ENCODE peak calls at places on chromosomes 12 and 14, in ten cellular contexts. One of them, this sample, is unnamed.

GRCh38 chr14:102020058-102020971 is 55.9 kb downstream of the DYNC1H1 start:
- DNase-seq in effector memory CD4-positive, alpha-beta T cell: no peak
- DNase-seq in foreskin fibroblast: peak
- DNase-seq in RWPE1: no peak
- DNase-seq in A172: peak
- DNase-seq in body of pancreas: no peak
- DNase-seq in NCI-H1694: no peak
- DNase-seq in NCI-H2081: no peak
- DNase-seq in nephron progenitor cell: no peak
- DNase-seq in OCI-M1: no peak
- DNase-seq in this sample: no peak

GRCh38 chr12:122743895-122744525 is 8.6 kb upstream of the DENR start:
- DNase-seq in foreskin fibroblast: no peak
- DNase-seq in body of pancreas: no peak
- DNase-seq in nephron progenitor cell: no peak
- DNase-seq in A172: no peak
- DNase-seq in effector memory CD4-positive, alpha-beta T cell: no peak
- DNase-seq in OCI-M1: no peak
- DNase-seq in RWPE1: no peak
- DNase-seq in NCI-H1694: no peak
- DNase-seq in NCI-H2081: no peak
- DNase-seq in this sample: no peak

GRCh38 chr12:100758083-100758482 is 36.5 kb upstream of the ANO4 start:
- DNase-seq in OCI-M1: no peak
- DNase-seq in A172: no peak
- DNase-seq in NCI-H2081: no peak
- DNase-seq in RWPE1: no peak
- DNase-seq in foreskin fibroblast: no peak
- DNase-seq in body of pancreas: no peak
- DNase-seq in nephron progenitor cell: no peak
- DNase-seq in effector memory CD4-positive, alpha-beta T cell: no peak
- DNase-seq in NCI-H1694: peak
- DNase-seq in this sample: no peak

GRCh38 chr14:47675489-47676300 is at the start of gene MDGA2:
- DNase-seq in nephron progenitor cell: peak
- DNase-seq in NCI-H2081: peak
- DNase-seq in body of pancreas: no peak
- DNase-seq in RWPE1: peak
- DNase-seq in NCI-H1694: no peak
- DNase-seq in OCI-M1: no peak
- DNase-seq in effector memory CD4-positive, alpha-beta T cell: no peak
- DNase-seq in A172: no peak
- DNase-seq in foreskin fibroblast: no peak
- DNase-seq in this sample: no peak

GRCh38 chr12:93275589-93275988 is 102.1 kb upstream of the NUDT4 start:
- DNase-seq in NCI-H1694: no peak
- DNase-seq in RWPE1: no peak
- DNase-seq in A172: no peak
- DNase-seq in OCI-M1: no peak
- DNase-seq in effector memory CD4-positive, alpha-beta T cell: no peak
- DNase-seq in foreskin fibroblast: no peak
- DNase-seq in body of pancreas: no peak
- DNase-seq in nephron progenitor cell: no peak
- DNase-seq in NCI-H2081: no peak
- DNase-seq in this sample: no peak

GRCh38 chr12:113002676-113003075 is 24.4 kb downstream of the OAS2 start:
- DNase-seq in RWPE1: no peak
- DNase-seq in effector memory CD4-positive, alpha-beta T cell: no peak
- DNase-seq in OCI-M1: no peak
- DNase-seq in body of pancreas: no peak
- DNase-seq in nephron progenitor cell: no peak
- DNase-seq in NCI-H1694: no peak
- DNase-seq in NCI-H2081: no peak
- DNase-seq in foreskin fibroblast: no peak
- DNase-seq in A172: no peak
- DNase-seq in this sample: no peak

GRCh38 chr12:48601013-48601756 is 31.3 kb upstream of the LALBA start:
- DNase-seq in nephron progenitor cell: no peak
- DNase-seq in NCI-H2081: no peak
- DNase-seq in foreskin fibroblast: peak
- DNase-seq in OCI-M1: peak
- DNase-seq in A172: no peak
- DNase-seq in RWPE1: no peak
- DNase-seq in effector memory CD4-positive, alpha-beta T cell: no peak
- DNase-seq in body of pancreas: no peak
- DNase-seq in NCI-H1694: no peak
- DNase-seq in this sample: no peak

GRCh38 chr12:40325349-40325960 is 100.7 kb downstream of the LRRK2 start:
- DNase-seq in foreskin fibroblast: peak
- DNase-seq in NCI-H1694: peak
- DNase-seq in effector memory CD4-positive, alpha-beta T cell: no peak
- DNase-seq in NCI-H2081: peak
- DNase-seq in nephron progenitor cell: no peak
- DNase-seq in A172: peak
- DNase-seq in body of pancreas: no peak
- DNase-seq in RWPE1: peak
- DNase-seq in OCI-M1: peak
- DNase-seq in this sample: peak

GRCh38 chr14:83826838-83827237 is 1703.1 kb upstream of the FLRT2 start:
- DNase-seq in effector memory CD4-positive, alpha-beta T cell: no peak
- DNase-seq in RWPE1: no peak
- DNase-seq in foreskin fibroblast: peak
- DNase-seq in OCI-M1: peak
- DNase-seq in A172: peak
- DNase-seq in nephron progenitor cell: no peak
- DNase-seq in NCI-H2081: no peak
- DNase-seq in body of pancreas: no peak
- DNase-seq in NCI-H1694: no peak
- DNase-seq in this sample: no peak

GRCh38 chr12:45893240-45893639 is 97.1 kb downstream of the SCAF11 start:
- DNase-seq in NCI-H1694: no peak
- DNase-seq in body of pancreas: no peak
- DNase-seq in effector memory CD4-positive, alpha-beta T cell: no peak
- DNase-seq in NCI-H2081: no peak
- DNase-seq in A172: no peak
- DNase-seq in OCI-M1: no peak
- DNase-seq in RWPE1: no peak
- DNase-seq in foreskin fibroblast: no peak
- DNase-seq in nephron progenitor cell: no peak
- DNase-seq in this sample: no peak

GRCh38 chr12:21852251-21852650 is 77.7 kb upstream of the KCNJ8 start:
- DNase-seq in body of pancreas: no peak
- DNase-seq in A172: peak
- DNase-seq in NCI-H2081: no peak
- DNase-seq in NCI-H1694: no peak
- DNase-seq in OCI-M1: no peak
- DNase-seq in nephron progenitor cell: no peak
- DNase-seq in RWPE1: no peak
- DNase-seq in effector memory CD4-positive, alpha-beta T cell: no peak
- DNase-seq in foreskin fibroblast: peak
- DNase-seq in this sample: no peak

GRCh38 chr12:19515179-19515578 is 75.9 kb downstream of the AEBP2 start:
- DNase-seq in nephron progenitor cell: no peak
- DNase-seq in body of pancreas: no peak
- DNase-seq in OCI-M1: no peak
- DNase-seq in NCI-H1694: no peak
- DNase-seq in effector memory CD4-positive, alpha-beta T cell: no peak
- DNase-seq in RWPE1: no peak
- DNase-seq in foreskin fibroblast: no peak
- DNase-seq in NCI-H2081: no peak
- DNase-seq in A172: no peak
- DNase-seq in this sample: no peak

GRCh38 chr12:44076892-44077291 is 241.0 kb downstream of the TMEM117 start:
- DNase-seq in effector memory CD4-positive, alpha-beta T cell: no peak
- DNase-seq in foreskin fibroblast: no peak
- DNase-seq in NCI-H2081: peak
- DNase-seq in RWPE1: no peak
- DNase-seq in nephron progenitor cell: no peak
- DNase-seq in NCI-H1694: no peak
- DNase-seq in body of pancreas: no peak
- DNase-seq in A172: no peak
- DNase-seq in OCI-M1: no peak
- DNase-seq in this sample: no peak

GRCh38 chr12:52313461-52313860 is 7.7 kb downstream of the KRT83 start:
- DNase-seq in OCI-M1: no peak
- DNase-seq in effector memory CD4-positive, alpha-beta T cell: no peak
- DNase-seq in A172: no peak
- DNase-seq in NCI-H2081: no peak
- DNase-seq in body of pancreas: no peak
- DNase-seq in nephron progenitor cell: no peak
- DNase-seq in NCI-H1694: no peak
- DNase-seq in RWPE1: no peak
- DNase-seq in foreskin fibroblast: no peak
- DNase-seq in this sample: no peak

GRCh38 chr14:91323671-91324605 is 79.4 kb upstream of the GPR68 start:
- DNase-seq in foreskin fibroblast: peak
- DNase-seq in RWPE1: peak
- DNase-seq in NCI-H1694: peak
- DNase-seq in NCI-H2081: peak
- DNase-seq in body of pancreas: peak
- DNase-seq in effector memory CD4-positive, alpha-beta T cell: peak
- DNase-seq in OCI-M1: peak
- DNase-seq in nephron progenitor cell: peak
- DNase-seq in A172: peak
- DNase-seq in this sample: peak

GRCh38 chr12:54859502-54859901 is 5.2 kb downstream of the MUCL1 start:
- DNase-seq in OCI-M1: no peak
- DNase-seq in RWPE1: no peak
- DNase-seq in A172: no peak
- DNase-seq in NCI-H1694: no peak
- DNase-seq in body of pancreas: no peak
- DNase-seq in NCI-H2081: no peak
- DNase-seq in effector memory CD4-positive, alpha-beta T cell: no peak
- DNase-seq in foreskin fibroblast: no peak
- DNase-seq in nephron progenitor cell: no peak
- DNase-seq in this sample: no peak

GRCh38 chr14:48560421-48560820 is 885.0 kb upstream of the MDGA2 start:
- DNase-seq in RWPE1: no peak
- DNase-seq in A172: no peak
- DNase-seq in NCI-H1694: no peak
- DNase-seq in effector memory CD4-positive, alpha-beta T cell: no peak
- DNase-seq in body of pancreas: no peak
- DNase-seq in OCI-M1: no peak
- DNase-seq in foreskin fibroblast: no peak
- DNase-seq in nephron progenitor cell: no peak
- DNase-seq in NCI-H2081: no peak
- DNase-seq in this sample: no peak

GRCh38 chr12:26402648-26403047 is 207.3 kb downstream of the SSPN start:
- DNase-seq in nephron progenitor cell: no peak
- DNase-seq in NCI-H1694: no peak
- DNase-seq in NCI-H2081: peak
- DNase-seq in body of pancreas: peak
- DNase-seq in OCI-M1: no peak
- DNase-seq in RWPE1: peak
- DNase-seq in foreskin fibroblast: no peak
- DNase-seq in effector memory CD4-positive, alpha-beta T cell: no peak
- DNase-seq in A172: peak
- DNase-seq in this sample: no peak

GRCh38 chr14:104706733-104707628 is 17.0 kb upstream of the ADSS1 start:
- DNase-seq in nephron progenitor cell: no peak
- DNase-seq in body of pancreas: no peak
- DNase-seq in NCI-H2081: no peak
- DNase-seq in RWPE1: no peak
- DNase-seq in effector memory CD4-positive, alpha-beta T cell: no peak
- DNase-seq in A172: no peak
- DNase-seq in foreskin fibroblast: peak
- DNase-seq in NCI-H1694: no peak
- DNase-seq in OCI-M1: no peak
- DNase-seq in this sample: no peak

GRCh38 chr14:101083564-101084435 is 180.3 kb upstream of the RTL1 start:
- DNase-seq in body of pancreas: no peak
- DNase-seq in foreskin fibroblast: no peak
- DNase-seq in A172: no peak
- DNase-seq in NCI-H2081: no peak
- DNase-seq in effector memory CD4-positive, alpha-beta T cell: no peak
- DNase-seq in nephron progenitor cell: no peak
- DNase-seq in NCI-H1694: no peak
- DNase-seq in OCI-M1: no peak
- DNase-seq in RWPE1: peak
- DNase-seq in this sample: no peak

GRCh38 chr12:108686753-108687152 is 44.6 kb downstream of the CORO1C start:
- DNase-seq in A172: no peak
- DNase-seq in foreskin fibroblast: no peak
- DNase-seq in nephron progenitor cell: no peak
- DNase-seq in body of pancreas: no peak
- DNase-seq in effector memory CD4-positive, alpha-beta T cell: no peak
- DNase-seq in RWPE1: no peak
- DNase-seq in NCI-H2081: no peak
- DNase-seq in NCI-H1694: no peak
- DNase-seq in OCI-M1: no peak
- DNase-seq in this sample: no peak

GRCh38 chr14:75141967-75142366 is 15.1 kb upstream of the NEK9 start:
- DNase-seq in effector memory CD4-positive, alpha-beta T cell: peak
- DNase-seq in NCI-H2081: no peak
- DNase-seq in A172: peak
- DNase-seq in NCI-H1694: peak
- DNase-seq in body of pancreas: no peak
- DNase-seq in foreskin fibroblast: no peak
- DNase-seq in OCI-M1: peak
- DNase-seq in nephron progenitor cell: no peak
- DNase-seq in RWPE1: no peak
- DNase-seq in this sample: no peak

GRCh38 chr12:132835076-132835870 is 6.6 kb upstream of the GOLGA3 start:
- DNase-seq in OCI-M1: no peak
- DNase-seq in NCI-H1694: no peak
- DNase-seq in RWPE1: no peak
- DNase-seq in effector memory CD4-positive, alpha-beta T cell: no peak
- DNase-seq in nephron progenitor cell: no peak
- DNase-seq in A172: no peak
- DNase-seq in NCI-H2081: no peak
- DNase-seq in body of pancreas: no peak
- DNase-seq in foreskin fibroblast: no peak
- DNase-seq in this sample: no peak

GRCh38 chr12:114673169-114673833 is 10.7 kb downstream of the TBX3 start:
- DNase-seq in NCI-H2081: no peak
- DNase-seq in A172: no peak
- DNase-seq in NCI-H1694: no peak
- DNase-seq in nephron progenitor cell: no peak
- DNase-seq in OCI-M1: no peak
- DNase-seq in foreskin fibroblast: peak
- DNase-seq in RWPE1: no peak
- DNase-seq in body of pancreas: no peak
- DNase-seq in effector memory CD4-positive, alpha-beta T cell: no peak
- DNase-seq in this sample: no peak

GRCh38 chr14:24355009-24355408 is 13.0 kb upstream of the NFATC4 start:
- DNase-seq in RWPE1: no peak
- DNase-seq in OCI-M1: no peak
- DNase-seq in foreskin fibroblast: no peak
- DNase-seq in NCI-H1694: no peak
- DNase-seq in nephron progenitor cell: no peak
- DNase-seq in NCI-H2081: no peak
- DNase-seq in body of pancreas: no peak
- DNase-seq in effector memory CD4-positive, alpha-beta T cell: no peak
- DNase-seq in A172: no peak
- DNase-seq in this sample: no peak

GRCh38 chr14:75283162-75283883 is 4.7 kb downstream of the FOS start:
- DNase-seq in OCI-M1: peak
- DNase-seq in nephron progenitor cell: no peak
- DNase-seq in NCI-H2081: no peak
- DNase-seq in RWPE1: no peak
- DNase-seq in effector memory CD4-positive, alpha-beta T cell: peak
- DNase-seq in A172: no peak
- DNase-seq in NCI-H1694: no peak
- DNase-seq in foreskin fibroblast: no peak
- DNase-seq in body of pancreas: peak
- DNase-seq in this sample: no peak